ENCODE peak calls at places on chromosomes 5 and 9, in ten cellular contexts. N is AG04450, S is cardiac fibroblast, J is GM23338, B is uterus, K is glutamatergic neuron, O is pancreas, F is neural crest cell, Q is spleen, D is sigmoid colon. H is an unnamed sample.
A peak's percentile ranks its signal among the peaks of the same experiment; 100 is the strongest.

GRCh38 chr5:368162-369084 is 46.9 kb downstream of the AHRR start:
- DNase-seq in D (no peak), Q (peak; percentile 78), B (no peak), N (peak; percentile 89), J (no peak), S (peak; percentile 83), F (no peak), O (no peak), K (peak; percentile 6), H (peak; percentile 80)

GRCh38 chr5:151682751-151683331 is 3.9 kb downstream of the SPARC start:
- DNase-seq in F (no peak), K (no peak), J (no peak), N (no peak), Q (no peak), S (peak; percentile 59), D (no peak), B (no peak), O (no peak), H (no peak)

GRCh38 chr5:125530833-125531610 is 784.6 kb upstream of the ZNF608 start:
- DNase-seq in Q (no peak), O (no peak), F (no peak), K (no peak), N (no peak), D (no peak), B (no peak), J (no peak), S (no peak), H (no peak)

GRCh38 chr5:96194597-96194996 is 232.9 kb upstream of the ELL2 start:
- DNase-seq in N (no peak), K (no peak), S (no peak), O (no peak), B (no peak), D (no peak), J (no peak), Q (no peak), F (no peak), H (no peak)

GRCh38 chr5:121164632-121165031 is 687.0 kb upstream of the FTMT start:
- DNase-seq in N (no peak), J (no peak), S (no peak), K (no peak), O (no peak), D (no peak), B (no peak), Q (no peak), F (no peak), H (no peak)

GRCh38 chr9:91044354-91044753 is 242.7 kb downstream of the SYK start:
- DNase-seq in F (no peak), S (no peak), Q (no peak), D (no peak), N (no peak), O (no peak), B (peak; percentile 24), J (no peak), K (no peak), H (no peak)

GRCh38 chr9:94144394-94144793 is 60.1 kb downstream of the PTPDC1 start:
- DNase-seq in N (no peak), F (no peak), O (no peak), Q (no peak), K (no peak), J (no peak), B (no peak), D (no peak), S (no peak), H (no peak)

GRCh38 chr5:96641922-96642640 is 20.1 kb upstream of the CAST start:
- DNase-seq in Q (no peak), B (no peak), N (no peak), O (no peak), D (no peak), S (no peak), K (no peak), J (no peak), F (no peak), H (no peak)

GRCh38 chr5:8060235-8061139 is 191.5 kb downstream of the MTRR start:
- DNase-seq in S (no peak), D (no peak), O (no peak), Q (peak; percentile 73), B (no peak), F (peak; percentile 47), K (peak; percentile 44), N (no peak), J (peak; percentile 30), H (no peak)

GRCh38 chr5:132204330-132204729 is 23.3 kb downstream of the P4HA2 start:
- DNase-seq in J (no peak), K (no peak), B (no peak), F (no peak), Q (no peak), D (no peak), S (no peak), N (no peak), O (no peak), H (no peak)

GRCh38 chr9:69136781-69137180 is 37.3 kb upstream of the TJP2 start:
- DNase-seq in Q (no peak), F (no peak), S (no peak), O (no peak), B (no peak), D (no peak), J (no peak), N (no peak), K (no peak), H (no peak)

GRCh38 chr5:159403906-159404641 is 73.8 kb upstream of the IL12B start:
- DNase-seq in D (no peak), N (no peak), K (no peak), J (no peak), Q (no peak), F (no peak), O (peak; percentile 9), S (peak; percentile 9), B (no peak), H (no peak)

GRCh38 chr5:105163547-105163946 is 1601.0 kb upstream of the NUDT12 start:
- DNase-seq in B (no peak), D (no peak), O (no peak), N (no peak), S (no peak), J (no peak), K (no peak), F (no peak), Q (no peak), H (no peak)

GRCh38 chr5:35990941-35991592 is at the start of gene UGT3A1:
- DNase-seq in D (no peak), Q (no peak), K (peak; percentile 39), N (no peak), O (no peak), S (no peak), F (peak; percentile 1), J (peak; percentile 93), B (no peak), H (no peak)

GRCh38 chr5:29899583-29899982 is 1293.9 kb upstream of the CDH6 start:
- DNase-seq in F (no peak), B (no peak), O (no peak), Q (no peak), K (no peak), J (no peak), S (no peak), N (no peak), D (no peak), H (no peak)

GRCh38 chr9:16680965-16681658 is 189.4 kb downstream of the BNC2 start:
- DNase-seq in S (peak; percentile 37), K (no peak), O (no peak), J (no peak), Q (no peak), F (no peak), N (no peak), D (no peak), B (no peak), H (no peak)

GRCh38 chr9:130331061-130331460 is 65.5 kb downstream of the HMCN2 start:
- DNase-seq in K (no peak), B (no peak), N (no peak), J (no peak), Q (no peak), S (no peak), O (no peak), D (no peak), F (no peak), H (no peak)

GRCh38 chr9:89183146-89183545 is 4.5 kb upstream of the SHC3 start:
- DNase-seq in D (no peak), N (no peak), O (no peak), Q (no peak), S (no peak), J (no peak), K (no peak), F (no peak), B (no peak), H (no peak)
- TF ChIP-seq CTCF in D (no peak), N (no peak), O (no peak), Q (no peak), S (no peak), J (peak; percentile 51), K (no peak), F (no peak), B (no peak), H (no peak)

DNA sequence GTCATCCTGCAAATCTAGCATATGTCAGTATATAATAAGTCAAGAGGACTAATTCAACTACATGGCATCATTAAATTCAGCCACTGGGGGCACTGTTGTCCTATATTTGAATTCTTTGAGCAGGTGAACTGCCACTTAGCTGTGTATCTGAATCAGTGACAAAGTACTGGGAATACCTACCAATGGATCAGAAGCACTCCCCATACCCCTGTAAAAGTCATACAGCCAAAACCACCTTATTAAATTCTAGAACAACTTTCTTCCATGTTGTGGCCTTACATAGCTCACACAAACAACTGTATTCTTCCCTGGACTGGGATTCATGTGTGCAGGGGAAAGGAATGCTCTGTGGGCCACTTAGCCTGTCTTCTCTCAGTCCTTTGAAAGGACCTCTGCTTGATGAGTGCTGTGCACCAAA is 57.4 kb upstream of the PLPP6 start:
- DNase-seq in Q (no peak), K (peak; percentile 46), B (peak; percentile 24), S (peak; percentile 80), D (no peak), N (peak; percentile 18), J (peak; percentile 95), F (peak; percentile 66), O (peak; percentile 79), H (peak; percentile 83)
- TF ChIP-seq CTCF in Q (peak; percentile 72), K (peak; percentile 85), B (peak; percentile 65), S (peak; percentile 52), D (peak; percentile 18), N (peak; percentile 62), J (peak; percentile 76), F (peak; percentile 82), O (peak; percentile 63), H (peak; percentile 60)

GRCh38 chr9:128845186-128845931 is 15.8 kb upstream of the SPOUT1 start:
- DNase-seq in B (no peak), N (no peak), O (no peak), Q (peak; percentile 41), K (peak; percentile 75), F (no peak), J (peak; percentile 58), D (no peak), S (no peak), H (no peak)
- TF ChIP-seq CTCF in B (no peak), N (no peak), O (no peak), Q (no peak), K (no peak), F (no peak), J (peak; percentile 52), D (no peak), S (no peak), H (no peak)

DNA sequence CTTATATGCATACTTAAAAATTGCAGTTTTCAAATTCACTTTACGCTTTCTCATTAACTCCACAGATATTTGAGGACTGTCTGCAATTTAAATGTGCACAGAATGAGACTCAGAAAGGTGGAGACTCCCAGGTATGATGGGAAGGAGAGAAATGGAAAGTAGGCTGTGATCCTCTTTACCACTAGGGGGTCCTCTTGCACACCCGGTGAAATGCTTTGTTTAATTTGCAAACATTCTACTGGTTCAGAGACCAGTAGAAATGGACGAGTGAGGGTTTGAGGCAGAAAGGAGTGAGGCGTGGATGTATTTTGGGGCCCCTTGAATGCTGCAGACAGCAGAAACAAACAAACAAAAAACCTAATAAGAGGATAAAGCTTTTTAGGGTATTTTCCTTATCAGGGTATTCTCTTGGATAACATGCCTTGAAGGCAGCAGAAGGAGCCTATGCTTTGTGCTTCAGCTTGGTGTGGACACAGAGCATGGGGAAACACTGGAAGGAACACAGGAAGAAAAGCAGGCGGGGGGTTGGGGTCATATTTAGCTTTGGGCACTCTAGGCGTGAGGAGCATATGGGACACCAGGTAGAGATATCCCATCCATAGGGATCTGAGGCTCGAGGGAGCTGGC is 410.1 kb downstream of the DMRT2 start:
- DNase-seq in D (no peak), N (no peak), F (no peak), S (no peak), J (peak; percentile 76), Q (no peak), B (no peak), O (peak; percentile 21), K (no peak), H (peak; percentile 34)
- TF ChIP-seq CTCF in D (no peak), N (no peak), F (peak; percentile 58), S (no peak), J (peak; percentile 89), Q (no peak), B (no peak), O (peak; percentile 14), K (peak; percentile 66), H (peak; percentile 80)